ENCODE peak calls at places on chromosomes 2 and 18, in four cellular contexts. One of them, this sample, is unnamed.

GRCh38 chr2:219309278-219309677 is at the start of gene PTPRN:
- DNase-seq in GM18507: no peak
- DNase-seq in left lobe of liver: no peak
- DNase-seq in WTC11: peak; percentile 84
- DNase-seq in this sample: no peak

GRCh38 chr2:73218298-73218697 is 4.3 kb downstream of the SMYD5 start:
- DNase-seq in WTC11: no peak
- DNase-seq in left lobe of liver: no peak
- DNase-seq in GM18507: no peak
- DNase-seq in this sample: no peak

GRCh38 chr2:237290249-237290648 is 123.7 kb downstream of the COL6A3 start:
- DNase-seq in WTC11: no peak
- DNase-seq in left lobe of liver: no peak
- DNase-seq in GM18507: no peak
- DNase-seq in this sample: no peak

GRCh38 chr2:23670245-23670592 is 256.7 kb downstream of the ATAD2B start:
- DNase-seq in GM18507: no peak
- DNase-seq in WTC11: no peak
- DNase-seq in left lobe of liver: no peak
- DNase-seq in this sample: no peak

GRCh38 chr2:446963-447540 is 159.2 kb upstream of the ALKAL2 start:
- DNase-seq in WTC11: no peak
- DNase-seq in left lobe of liver: no peak
- DNase-seq in GM18507: no peak
- DNase-seq in this sample: no peak

GRCh38 chr2:200609027-200609614 is 23.3 kb downstream of the AOX1 start:
- DNase-seq in WTC11: no peak
- DNase-seq in GM18507: no peak
- DNase-seq in left lobe of liver: no peak
- DNase-seq in this sample: no peak

GRCh38 chr2:105486762-105487141 is 87.9 kb upstream of the FHL2 start:
- DNase-seq in left lobe of liver: no peak
- DNase-seq in GM18507: no peak
- DNase-seq in WTC11: no peak
- DNase-seq in this sample: no peak

GRCh38 chr2:187875836-187876235 is 321.6 kb upstream of the TFPI start:
- DNase-seq in WTC11: no peak
- DNase-seq in GM18507: no peak
- DNase-seq in left lobe of liver: no peak
- DNase-seq in this sample: no peak

GRCh38 chr18:45997689-45998088 is 30.6 kb upstream of the EPG5 start:
- DNase-seq in left lobe of liver: no peak
- DNase-seq in GM18507: no peak
- DNase-seq in WTC11: no peak
- DNase-seq in this sample: no peak

GRCh38 chr2:157785200-157785599 is 90.9 kb downstream of the ACVR1 start:
- DNase-seq in WTC11: no peak
- DNase-seq in GM18507: no peak
- DNase-seq in left lobe of liver: no peak
- DNase-seq in this sample: no peak

GRCh38 chr2:230170532-230170931 is 49.3 kb downstream of the SP110 start:
- DNase-seq in WTC11: no peak
- DNase-seq in left lobe of liver: peak; percentile 15
- DNase-seq in GM18507: no peak
- DNase-seq in this sample: no peak

GRCh38 chr2:218125626-218126080 is at the start of gene CXCR2:
- DNase-seq in GM18507: no peak
- DNase-seq in left lobe of liver: no peak
- DNase-seq in WTC11: no peak
- DNase-seq in this sample: no peak

GRCh38 chr18:37270046-37270665 is 295.4 kb downstream of the CELF4 start:
- DNase-seq in GM18507: no peak
- DNase-seq in WTC11: peak; percentile 64
- DNase-seq in left lobe of liver: no peak
- DNase-seq in this sample: peak; percentile 73

GRCh38 chr2:113754989-113755689 is 1.3 kb downstream of the SLC35F5 start:
- DNase-seq in GM18507: no peak
- DNase-seq in left lobe of liver: no peak
- DNase-seq in WTC11: no peak
- DNase-seq in this sample: no peak

GRCh38 chr2:134445116-134445515 is 191.2 kb downstream of the MGAT5 start:
- DNase-seq in GM18507: no peak
- DNase-seq in left lobe of liver: no peak
- DNase-seq in WTC11: no peak
- DNase-seq in this sample: no peak

GRCh38 chr2:7861910-7862702 is 819.8 kb upstream of the ID2 start:
- DNase-seq in left lobe of liver: no peak
- DNase-seq in WTC11: no peak
- DNase-seq in GM18507: no peak
- DNase-seq in this sample: no peak

GRCh38 chr2:118340103-118340502 is 251.8 kb downstream of the INSIG2 start:
- DNase-seq in left lobe of liver: no peak
- DNase-seq in GM18507: no peak
- DNase-seq in WTC11: no peak
- DNase-seq in this sample: no peak

GRCh38 chr2:177733322-177733855 is 339.2 kb downstream of the PDE11A start:
- DNase-seq in left lobe of liver: no peak
- DNase-seq in GM18507: no peak
- DNase-seq in WTC11: no peak
- DNase-seq in this sample: no peak

GRCh38 chr2:187124514-187124913 is 275.5 kb upstream of the ZSWIM2 start:
- DNase-seq in left lobe of liver: no peak
- DNase-seq in WTC11: no peak
- DNase-seq in GM18507: no peak
- DNase-seq in this sample: no peak

GRCh38 chr18:56861244-56861643 is 210.1 kb downstream of the WDR7 start:
- DNase-seq in left lobe of liver: no peak
- DNase-seq in WTC11: no peak
- DNase-seq in GM18507: no peak
- DNase-seq in this sample: no peak

GRCh38 chr2:231308631-231309414 is 86.7 kb upstream of the B3GNT7 start:
- DNase-seq in left lobe of liver: no peak
- DNase-seq in WTC11: no peak
- DNase-seq in GM18507: no peak
- DNase-seq in this sample: no peak

GRCh38 chr18:49898421-49898820 is 85.1 kb upstream of the ACAA2 start:
- DNase-seq in GM18507: peak; percentile 18
- DNase-seq in left lobe of liver: no peak
- DNase-seq in WTC11: peak; percentile 62
- DNase-seq in this sample: peak; percentile 66

GRCh38 chr18:52716926-52717325 is 376.9 kb downstream of the DCC start:
- DNase-seq in WTC11: peak; percentile 9
- DNase-seq in GM18507: no peak
- DNase-seq in left lobe of liver: peak; percentile 46
- DNase-seq in this sample: peak; percentile 4

GRCh38 chr2:174573621-174574081 is 24.0 kb downstream of the WIPF1 start:
- DNase-seq in left lobe of liver: no peak
- DNase-seq in WTC11: no peak
- DNase-seq in GM18507: no peak
- DNase-seq in this sample: no peak

GRCh38 chr18:63559567-63560491 is 17.7 kb downstream of the SERPINB12 start:
- DNase-seq in left lobe of liver: no peak
- DNase-seq in WTC11: no peak
- DNase-seq in GM18507: no peak
- DNase-seq in this sample: no peak

GRCh38 chr2:113876503-113877387 is 13.1 kb upstream of the ACTR3 start:
- DNase-seq in WTC11: peak; percentile 36
- DNase-seq in GM18507: no peak
- DNase-seq in left lobe of liver: no peak
- DNase-seq in this sample: no peak

GRCh38 chr2:205274801-205275200 is 407.5 kb upstream of the NRP2 start:
- DNase-seq in WTC11: no peak
- DNase-seq in left lobe of liver: no peak
- DNase-seq in GM18507: no peak
- DNase-seq in this sample: no peak